ENCODE peak calls at places on chromosome 19, in six cellular contexts. One of them, this sample, is unnamed.

GRCh38 chr19:19095691-19096090 is 31.9 kb downstream of the SLC25A42 start:
- DNase-seq in dorsolateral prefrontal cortex: no peak
- DNase-seq in lung microvascular endothelial cell: no peak
- DNase-seq in head of caudate nucleus: no peak
- DNase-seq in GOT3: no peak
- DNase-seq in stimulated activated CD4-positive, alpha-beta T cell treated with anti-CD3 and anti-CD28 coated beads, Interleukin-1b, Interleukin-23, amount 100 ng/mL, for 48 hours: no peak
- DNase-seq in this sample: no peak

GRCh38 chr19:10126213-10126639 is 6.5 kb upstream of the EIF3G start:
- DNase-seq in dorsolateral prefrontal cortex: no peak
- DNase-seq in GOT3: no peak
- DNase-seq in head of caudate nucleus: no peak
- DNase-seq in lung microvascular endothelial cell: no peak
- DNase-seq in stimulated activated CD4-positive, alpha-beta T cell treated with anti-CD3 and anti-CD28 coated beads, Interleukin-1b, Interleukin-23, amount 100 ng/mL, for 48 hours: no peak
- DNase-seq in this sample: no peak

GRCh38 chr19:40740747-40741146 is 9.5 kb downstream of the ACTMAP start:
- DNase-seq in lung microvascular endothelial cell: no peak
- DNase-seq in head of caudate nucleus: peak; percentile 74
- DNase-seq in dorsolateral prefrontal cortex: peak; percentile 79
- DNase-seq in stimulated activated CD4-positive, alpha-beta T cell treated with anti-CD3 and anti-CD28 coated beads, Interleukin-1b, Interleukin-23, amount 100 ng/mL, for 48 hours: no peak
- DNase-seq in GOT3: no peak
- DNase-seq in this sample: no peak

GRCh38 chr19:45472557-45473365 is 5.0 kb downstream of the FOSB start:
- DNase-seq in GOT3: no peak
- DNase-seq in stimulated activated CD4-positive, alpha-beta T cell treated with anti-CD3 and anti-CD28 coated beads, Interleukin-1b, Interleukin-23, amount 100 ng/mL, for 48 hours: no peak
- DNase-seq in dorsolateral prefrontal cortex: no peak
- DNase-seq in lung microvascular endothelial cell: no peak
- DNase-seq in head of caudate nucleus: no peak
- DNase-seq in this sample: peak; percentile 39

GRCh38 chr19:17402982-17403855 is 2.2 kb downstream of the BST2 start:
- DNase-seq in dorsolateral prefrontal cortex: no peak
- DNase-seq in GOT3: no peak
- DNase-seq in head of caudate nucleus: no peak
- DNase-seq in stimulated activated CD4-positive, alpha-beta T cell treated with anti-CD3 and anti-CD28 coated beads, Interleukin-1b, Interleukin-23, amount 100 ng/mL, for 48 hours: peak; percentile 47
- DNase-seq in lung microvascular endothelial cell: peak; percentile 34
- DNase-seq in this sample: peak; percentile 31

GRCh38 chr19:41253660-41254059 is 10.5 kb upstream of the HNRNPUL1 start:
- DNase-seq in head of caudate nucleus: no peak
- DNase-seq in stimulated activated CD4-positive, alpha-beta T cell treated with anti-CD3 and anti-CD28 coated beads, Interleukin-1b, Interleukin-23, amount 100 ng/mL, for 48 hours: no peak
- DNase-seq in lung microvascular endothelial cell: no peak
- DNase-seq in GOT3: no peak
- DNase-seq in dorsolateral prefrontal cortex: no peak
- DNase-seq in this sample: no peak

GRCh38 chr19:43316591-43317319 is 36.7 kb upstream of the CD177 start:
- DNase-seq in dorsolateral prefrontal cortex: no peak
- DNase-seq in GOT3: no peak
- DNase-seq in head of caudate nucleus: no peak
- DNase-seq in stimulated activated CD4-positive, alpha-beta T cell treated with anti-CD3 and anti-CD28 coated beads, Interleukin-1b, Interleukin-23, amount 100 ng/mL, for 48 hours: no peak
- DNase-seq in lung microvascular endothelial cell: peak; percentile 5
- DNase-seq in this sample: no peak

GRCh38 chr19:1618157-1619093 is 13.2 kb upstream of the UQCR11 start:
- DNase-seq in lung microvascular endothelial cell: peak; percentile 48
- DNase-seq in stimulated activated CD4-positive, alpha-beta T cell treated with anti-CD3 and anti-CD28 coated beads, Interleukin-1b, Interleukin-23, amount 100 ng/mL, for 48 hours: no peak
- DNase-seq in GOT3: no peak
- DNase-seq in dorsolateral prefrontal cortex: no peak
- DNase-seq in head of caudate nucleus: no peak
- DNase-seq in this sample: peak; percentile 20

GRCh38 chr19:45523642-45524256 is 16.5 kb downstream of the VASP start:
- DNase-seq in dorsolateral prefrontal cortex: peak; percentile 75
- DNase-seq in lung microvascular endothelial cell: peak; percentile 93
- DNase-seq in head of caudate nucleus: peak; percentile 78
- DNase-seq in GOT3: peak; percentile 22
- DNase-seq in stimulated activated CD4-positive, alpha-beta T cell treated with anti-CD3 and anti-CD28 coated beads, Interleukin-1b, Interleukin-23, amount 100 ng/mL, for 48 hours: peak; percentile 77
- DNase-seq in this sample: peak; percentile 89

GRCh38 chr19:48676887-48677286 is 4.1 kb upstream of the NTN5 start:
- DNase-seq in GOT3: no peak
- DNase-seq in stimulated activated CD4-positive, alpha-beta T cell treated with anti-CD3 and anti-CD28 coated beads, Interleukin-1b, Interleukin-23, amount 100 ng/mL, for 48 hours: no peak
- DNase-seq in head of caudate nucleus: no peak
- DNase-seq in dorsolateral prefrontal cortex: no peak
- DNase-seq in lung microvascular endothelial cell: no peak
- DNase-seq in this sample: no peak

GRCh38 chr19:48390188-48391099 is 907 bp downstream of the KDELR1 start:
- DNase-seq in dorsolateral prefrontal cortex: peak; percentile 55
- DNase-seq in head of caudate nucleus: peak; percentile 26
- DNase-seq in lung microvascular endothelial cell: peak; percentile 83
- DNase-seq in GOT3: no peak
- DNase-seq in stimulated activated CD4-positive, alpha-beta T cell treated with anti-CD3 and anti-CD28 coated beads, Interleukin-1b, Interleukin-23, amount 100 ng/mL, for 48 hours: peak; percentile 62
- DNase-seq in this sample: peak; percentile 72

GRCh38 chr19:9309974-9310446 is 372 bp upstream of the ZNF699 start:
- DNase-seq in head of caudate nucleus: peak; percentile 93
- DNase-seq in stimulated activated CD4-positive, alpha-beta T cell treated with anti-CD3 and anti-CD28 coated beads, Interleukin-1b, Interleukin-23, amount 100 ng/mL, for 48 hours: no peak
- DNase-seq in lung microvascular endothelial cell: peak; percentile 91
- DNase-seq in GOT3: no peak
- DNase-seq in dorsolateral prefrontal cortex: peak; percentile 89
- DNase-seq in this sample: peak; percentile 96

GRCh38 chr19:48926909-48927308 is 6.6 kb upstream of the DHDH start:
- DNase-seq in stimulated activated CD4-positive, alpha-beta T cell treated with anti-CD3 and anti-CD28 coated beads, Interleukin-1b, Interleukin-23, amount 100 ng/mL, for 48 hours: peak; percentile 16
- DNase-seq in lung microvascular endothelial cell: peak; percentile 84
- DNase-seq in dorsolateral prefrontal cortex: peak; percentile 67
- DNase-seq in GOT3: peak; percentile 22
- DNase-seq in head of caudate nucleus: peak; percentile 87
- DNase-seq in this sample: no peak

GRCh38 chr19:31626941-31627340 is 277.7 kb upstream of the TSHZ3 start:
- DNase-seq in GOT3: no peak
- DNase-seq in stimulated activated CD4-positive, alpha-beta T cell treated with anti-CD3 and anti-CD28 coated beads, Interleukin-1b, Interleukin-23, amount 100 ng/mL, for 48 hours: no peak
- DNase-seq in dorsolateral prefrontal cortex: no peak
- DNase-seq in head of caudate nucleus: no peak
- DNase-seq in lung microvascular endothelial cell: no peak
- DNase-seq in this sample: no peak

GRCh38 chr19:10404888-10405808 is 1.8 kb upstream of the CDC37 start:
- DNase-seq in head of caudate nucleus: no peak
- DNase-seq in dorsolateral prefrontal cortex: no peak
- DNase-seq in GOT3: no peak
- DNase-seq in stimulated activated CD4-positive, alpha-beta T cell treated with anti-CD3 and anti-CD28 coated beads, Interleukin-1b, Interleukin-23, amount 100 ng/mL, for 48 hours: peak; percentile 61
- DNase-seq in lung microvascular endothelial cell: no peak
- DNase-seq in this sample: no peak

GRCh38 chr19:12949363-12950284 is 4.0 kb downstream of the RAD23A start:
- DNase-seq in lung microvascular endothelial cell: no peak
- DNase-seq in GOT3: no peak
- DNase-seq in head of caudate nucleus: no peak
- DNase-seq in stimulated activated CD4-positive, alpha-beta T cell treated with anti-CD3 and anti-CD28 coated beads, Interleukin-1b, Interleukin-23, amount 100 ng/mL, for 48 hours: no peak
- DNase-seq in dorsolateral prefrontal cortex: no peak
- DNase-seq in this sample: no peak

GRCh38 chr19:39986643-39987042 is 10.2 kb upstream of the ZNF546 start:
- DNase-seq in dorsolateral prefrontal cortex: no peak
- DNase-seq in head of caudate nucleus: no peak
- DNase-seq in lung microvascular endothelial cell: no peak
- DNase-seq in GOT3: no peak
- DNase-seq in stimulated activated CD4-positive, alpha-beta T cell treated with anti-CD3 and anti-CD28 coated beads, Interleukin-1b, Interleukin-23, amount 100 ng/mL, for 48 hours: no peak
- DNase-seq in this sample: no peak

GRCh38 chr19:14322889-14323463 is 58.3 kb upstream of the ADGRE5 start:
- DNase-seq in lung microvascular endothelial cell: no peak
- DNase-seq in GOT3: no peak
- DNase-seq in dorsolateral prefrontal cortex: no peak
- DNase-seq in stimulated activated CD4-positive, alpha-beta T cell treated with anti-CD3 and anti-CD28 coated beads, Interleukin-1b, Interleukin-23, amount 100 ng/mL, for 48 hours: no peak
- DNase-seq in head of caudate nucleus: no peak
- DNase-seq in this sample: no peak

GRCh38 chr19:56141416-56141992 is 417 bp downstream of the ZNF444 start:
- DNase-seq in GOT3: no peak
- DNase-seq in head of caudate nucleus: no peak
- DNase-seq in dorsolateral prefrontal cortex: no peak
- DNase-seq in stimulated activated CD4-positive, alpha-beta T cell treated with anti-CD3 and anti-CD28 coated beads, Interleukin-1b, Interleukin-23, amount 100 ng/mL, for 48 hours: no peak
- DNase-seq in lung microvascular endothelial cell: no peak
- DNase-seq in this sample: peak; percentile 21

GRCh38 chr19:405138-405965 is 3.6 kb downstream of the C2CD4C start:
- DNase-seq in stimulated activated CD4-positive, alpha-beta T cell treated with anti-CD3 and anti-CD28 coated beads, Interleukin-1b, Interleukin-23, amount 100 ng/mL, for 48 hours: no peak
- DNase-seq in head of caudate nucleus: no peak
- DNase-seq in GOT3: no peak
- DNase-seq in lung microvascular endothelial cell: no peak
- DNase-seq in dorsolateral prefrontal cortex: peak; percentile 35
- DNase-seq in this sample: no peak

GRCh38 chr19:40745402-40745780 is 4.9 kb downstream of the ACTMAP start:
- DNase-seq in dorsolateral prefrontal cortex: no peak
- DNase-seq in lung microvascular endothelial cell: peak; percentile 40
- DNase-seq in head of caudate nucleus: no peak
- DNase-seq in GOT3: no peak
- DNase-seq in stimulated activated CD4-positive, alpha-beta T cell treated with anti-CD3 and anti-CD28 coated beads, Interleukin-1b, Interleukin-23, amount 100 ng/mL, for 48 hours: no peak
- DNase-seq in this sample: no peak

GRCh38 chr19:48726573-48726972 is 7.0 kb upstream of the MAMSTR start:
- DNase-seq in lung microvascular endothelial cell: peak; percentile 65
- DNase-seq in dorsolateral prefrontal cortex: no peak
- DNase-seq in GOT3: no peak
- DNase-seq in stimulated activated CD4-positive, alpha-beta T cell treated with anti-CD3 and anti-CD28 coated beads, Interleukin-1b, Interleukin-23, amount 100 ng/mL, for 48 hours: no peak
- DNase-seq in head of caudate nucleus: no peak
- DNase-seq in this sample: no peak

GRCh38 chr19:43723588-43723987 is 7.7 kb downstream of the IRGC start:
- DNase-seq in dorsolateral prefrontal cortex: no peak
- DNase-seq in GOT3: no peak
- DNase-seq in stimulated activated CD4-positive, alpha-beta T cell treated with anti-CD3 and anti-CD28 coated beads, Interleukin-1b, Interleukin-23, amount 100 ng/mL, for 48 hours: no peak
- DNase-seq in head of caudate nucleus: no peak
- DNase-seq in lung microvascular endothelial cell: no peak
- DNase-seq in this sample: no peak

GRCh38 chr19:13610042-13610691 is 103.9 kb upstream of the CACNA1A start:
- DNase-seq in lung microvascular endothelial cell: no peak
- DNase-seq in dorsolateral prefrontal cortex: no peak
- DNase-seq in GOT3: no peak
- DNase-seq in stimulated activated CD4-positive, alpha-beta T cell treated with anti-CD3 and anti-CD28 coated beads, Interleukin-1b, Interleukin-23, amount 100 ng/mL, for 48 hours: no peak
- DNase-seq in head of caudate nucleus: no peak
- DNase-seq in this sample: no peak

GRCh38 chr19:17775991-17776803 is 18.7 kb upstream of the B3GNT3 start:
- DNase-seq in dorsolateral prefrontal cortex: no peak
- DNase-seq in GOT3: no peak
- DNase-seq in lung microvascular endothelial cell: no peak
- DNase-seq in head of caudate nucleus: no peak
- DNase-seq in stimulated activated CD4-positive, alpha-beta T cell treated with anti-CD3 and anti-CD28 coated beads, Interleukin-1b, Interleukin-23, amount 100 ng/mL, for 48 hours: no peak
- DNase-seq in this sample: no peak

GRCh38 chr19:4455742-4456565 is 1.6 kb downstream of the UBXN6 start:
- DNase-seq in GOT3: peak; percentile 19
- DNase-seq in dorsolateral prefrontal cortex: no peak
- DNase-seq in head of caudate nucleus: peak; percentile 52
- DNase-seq in stimulated activated CD4-positive, alpha-beta T cell treated with anti-CD3 and anti-CD28 coated beads, Interleukin-1b, Interleukin-23, amount 100 ng/mL, for 48 hours: no peak
- DNase-seq in lung microvascular endothelial cell: no peak
- DNase-seq in this sample: peak; percentile 43

GRCh38 chr19:50657672-50658437 is 8.6 kb downstream of the C19orf81 start:
- DNase-seq in lung microvascular endothelial cell: peak; percentile 99
- DNase-seq in head of caudate nucleus: peak; percentile 100
- DNase-seq in stimulated activated CD4-positive, alpha-beta T cell treated with anti-CD3 and anti-CD28 coated beads, Interleukin-1b, Interleukin-23, amount 100 ng/mL, for 48 hours: peak; percentile 96
- DNase-seq in GOT3: peak; percentile 38
- DNase-seq in dorsolateral prefrontal cortex: peak; percentile 100
- DNase-seq in this sample: peak; percentile 100

GRCh38 chr19:8113017-8113416 is 36.4 kb downstream of the FBN3 start:
- DNase-seq in lung microvascular endothelial cell: no peak
- DNase-seq in GOT3: no peak
- DNase-seq in stimulated activated CD4-positive, alpha-beta T cell treated with anti-CD3 and anti-CD28 coated beads, Interleukin-1b, Interleukin-23, amount 100 ng/mL, for 48 hours: no peak
- DNase-seq in dorsolateral prefrontal cortex: no peak
- DNase-seq in head of caudate nucleus: no peak
- DNase-seq in this sample: no peak

GRCh38 chr19:39858541-39858940 is 12.4 kb upstream of the FBL start:
- DNase-seq in head of caudate nucleus: peak; percentile 59
- DNase-seq in GOT3: no peak
- DNase-seq in stimulated activated CD4-positive, alpha-beta T cell treated with anti-CD3 and anti-CD28 coated beads, Interleukin-1b, Interleukin-23, amount 100 ng/mL, for 48 hours: no peak
- DNase-seq in lung microvascular endothelial cell: no peak
- DNase-seq in dorsolateral prefrontal cortex: no peak
- DNase-seq in this sample: peak; percentile 73

GRCh38 chr19:23385404-23385803 is 9.9 kb downstream of the ZNF91 start:
- DNase-seq in lung microvascular endothelial cell: no peak
- DNase-seq in head of caudate nucleus: no peak
- DNase-seq in stimulated activated CD4-positive, alpha-beta T cell treated with anti-CD3 and anti-CD28 coated beads, Interleukin-1b, Interleukin-23, amount 100 ng/mL, for 48 hours: no peak
- DNase-seq in GOT3: no peak
- DNase-seq in dorsolateral prefrontal cortex: no peak
- DNase-seq in this sample: no peak

GRCh38 chr19:1651548-1652394 is 644 bp downstream of the TCF3 start:
- DNase-seq in stimulated activated CD4-positive, alpha-beta T cell treated with anti-CD3 and anti-CD28 coated beads, Interleukin-1b, Interleukin-23, amount 100 ng/mL, for 48 hours: peak; percentile 32
- DNase-seq in lung microvascular endothelial cell: peak; percentile 68
- DNase-seq in head of caudate nucleus: no peak
- DNase-seq in GOT3: no peak
- DNase-seq in dorsolateral prefrontal cortex: no peak
- DNase-seq in this sample: peak; percentile 39

GRCh38 chr19:47742636-47743035 is 2.7 kb upstream of the NOP53 start:
- DNase-seq in dorsolateral prefrontal cortex: no peak
- DNase-seq in stimulated activated CD4-positive, alpha-beta T cell treated with anti-CD3 and anti-CD28 coated beads, Interleukin-1b, Interleukin-23, amount 100 ng/mL, for 48 hours: no peak
- DNase-seq in GOT3: no peak
- DNase-seq in lung microvascular endothelial cell: peak; percentile 51
- DNase-seq in head of caudate nucleus: no peak
- DNase-seq in this sample: no peak

GRCh38 chr19:3365447-3366103 is 808 bp upstream of the NFIC start:
- DNase-seq in lung microvascular endothelial cell: no peak
- DNase-seq in head of caudate nucleus: peak; percentile 50
- DNase-seq in dorsolateral prefrontal cortex: no peak
- DNase-seq in GOT3: no peak
- DNase-seq in stimulated activated CD4-positive, alpha-beta T cell treated with anti-CD3 and anti-CD28 coated beads, Interleukin-1b, Interleukin-23, amount 100 ng/mL, for 48 hours: no peak
- DNase-seq in this sample: no peak

This sample was measured in cardiac muscle cell.